ENCODE peak calls at places on chromosomes 2 and 18, in four cellular contexts. C is stomach, I is GM12878, Z is sigmoid colon. X is an unnamed sample.

GRCh38 chr2:20164061-20164733 is 60.7 kb downstream of the SDC1 start:
- DNase-seq in C (no peak), I (no peak), Z (no peak), X (peak)

GRCh38 chr2:205435970-205436369 is 246.3 kb upstream of the NRP2 start:
- DNase-seq in C (no peak), I (no peak), Z (no peak), X (no peak)

GRCh38 chr2:232420463-232421188 is 14.0 kb downstream of the ALPG start:
- DNase-seq in C (peak), I (no peak), Z (no peak), X (peak)

GRCh38 chr2:158955974-158956373 is 12.5 kb upstream of the TANC1 start:
- DNase-seq in C (no peak), I (no peak), Z (no peak), X (no peak)

GRCh38 chr18:63342206-63342605 is 22.6 kb upstream of the BCL2 start:
- DNase-seq in C (no peak), I (no peak), Z (no peak), X (no peak)

GRCh38 chr2:43219383-43220228 is 6.8 kb downstream of the ZFP36L2 start:
- DNase-seq in C (peak), I (peak), Z (peak), X (peak)

GRCh38 chr2:149161481-149162225 is 123.2 kb downstream of the LYPD6B start:
- DNase-seq in C (no peak), I (no peak), Z (no peak), X (no peak)

GRCh38 chr2:214465386-214466146 is 54.7 kb downstream of the VWC2L start:
- DNase-seq in C (no peak), I (no peak), Z (no peak), X (no peak)

GRCh38 chr2:61423714-61424113 is 47.2 kb downstream of the USP34 start:
- DNase-seq in C (no peak), I (no peak), Z (no peak), X (no peak)

GRCh38 chr2:214126135-214126534 is 284.7 kb upstream of the VWC2L start:
- DNase-seq in C (no peak), I (no peak), Z (no peak), X (no peak)

GRCh38 chr2:168773719-168774521 is 28.5 kb upstream of the NOSTRIN start:
- DNase-seq in C (peak), I (no peak), Z (no peak), X (no peak)

GRCh38 chr2:29987141-29987540 is 65.8 kb upstream of the ALK start:
- DNase-seq in C (no peak), I (no peak), Z (no peak), X (no peak)

GRCh38 chr2:133602538-133602937 is 34.3 kb upstream of the NCKAP5 start:
- DNase-seq in C (no peak), I (no peak), Z (no peak), X (no peak)

GRCh38 chr18:63762518-63762917 is 12.7 kb upstream of the SERPINB7 start:
- DNase-seq in C (no peak), I (no peak), Z (no peak), X (no peak)

GRCh38 chr18:13369756-13370510 is 151.4 kb downstream of the LDLRAD4 start:
- DNase-seq in C (no peak), I (no peak), Z (peak), X (no peak)

GRCh38 chr18:12750708-12751502 is 48.1 kb downstream of the PSMG2 start:
- DNase-seq in C (no peak), I (no peak), Z (no peak), X (no peak)

GRCh38 chr2:147663153-147663961 is 181.5 kb upstream of the ACVR2A start:
- DNase-seq in C (no peak), I (peak), Z (no peak), X (no peak)

GRCh38 chr2:15941970-15942710 is 1.8 kb downstream of the MYCN start:
- DNase-seq in C (peak), I (no peak), Z (no peak), X (peak)

GRCh38 chr2:2057125-2057721 is 273.9 kb downstream of the MYT1L start:
- DNase-seq in C (peak), I (no peak), Z (peak), X (no peak)

GRCh38 chr2:218000137-218000536 is 2.7 kb downstream of the TNS1 start:
- DNase-seq in C (no peak), I (no peak), Z (peak), X (no peak)

GRCh38 chr2:60627412-60627811 is 74.0 kb upstream of the BCL11A start:
- DNase-seq in C (no peak), I (no peak), Z (no peak), X (no peak)

GRCh38 chr2:128369126-128369555 is 50.5 kb upstream of the HS6ST1 start:
- DNase-seq in C (no peak), I (no peak), Z (peak), X (peak)

GRCh38 chr2:84846041-84846663 is 34.7 kb downstream of the TRABD2A start:
- DNase-seq in C (no peak), I (no peak), Z (no peak), X (no peak)

GRCh38 chr2:120832296-120833070 is 96.8 kb downstream of the GLI2 start:
- DNase-seq in C (no peak), I (no peak), Z (peak), X (peak)

GRCh38 chr2:100142393-100142792 is at the start of gene AFF3:
- DNase-seq in C (no peak), I (peak), Z (no peak), X (no peak)
- TF ChIP-seq POLR2AphosphoS5 in C (no peak), I (peak), Z (no peak), X (no peak)

DNA sequence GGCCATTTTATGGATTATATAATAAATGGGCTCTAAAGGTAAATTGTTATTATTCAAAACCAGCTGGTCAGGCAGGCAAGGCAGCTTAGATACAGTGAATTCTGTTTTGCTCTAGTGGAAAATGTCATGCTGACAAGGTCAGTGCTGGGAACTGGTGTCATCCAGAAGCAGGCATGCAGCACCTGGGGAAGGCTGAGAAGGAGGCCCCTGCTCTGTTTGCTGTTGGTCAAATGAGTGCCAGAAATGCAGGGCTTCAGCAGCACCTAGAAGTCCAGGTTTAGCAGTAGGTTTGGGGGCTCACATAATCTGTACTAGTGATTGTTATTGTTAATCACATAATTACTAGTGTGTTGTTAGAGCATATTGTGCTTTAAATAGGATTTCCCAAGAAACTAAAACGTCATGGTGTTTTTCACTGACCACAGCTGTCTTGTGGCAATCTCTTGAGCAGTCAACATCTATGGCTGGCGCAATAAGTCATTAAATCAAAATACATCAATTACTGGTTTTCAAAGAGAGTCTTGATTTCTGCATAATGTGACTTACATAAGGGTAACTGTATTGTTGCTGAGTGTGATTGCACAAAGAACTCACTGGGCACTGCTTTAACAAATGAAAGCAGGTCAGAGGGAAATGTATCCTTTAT is 99.1 kb downstream of the MYO3B start:
- DNase-seq in C (no peak), I (no peak), Z (no peak), X (no peak)
- TF ChIP-seq EP300 in C (no peak), I (no peak), Z (no peak), X (no peak)

DNA sequence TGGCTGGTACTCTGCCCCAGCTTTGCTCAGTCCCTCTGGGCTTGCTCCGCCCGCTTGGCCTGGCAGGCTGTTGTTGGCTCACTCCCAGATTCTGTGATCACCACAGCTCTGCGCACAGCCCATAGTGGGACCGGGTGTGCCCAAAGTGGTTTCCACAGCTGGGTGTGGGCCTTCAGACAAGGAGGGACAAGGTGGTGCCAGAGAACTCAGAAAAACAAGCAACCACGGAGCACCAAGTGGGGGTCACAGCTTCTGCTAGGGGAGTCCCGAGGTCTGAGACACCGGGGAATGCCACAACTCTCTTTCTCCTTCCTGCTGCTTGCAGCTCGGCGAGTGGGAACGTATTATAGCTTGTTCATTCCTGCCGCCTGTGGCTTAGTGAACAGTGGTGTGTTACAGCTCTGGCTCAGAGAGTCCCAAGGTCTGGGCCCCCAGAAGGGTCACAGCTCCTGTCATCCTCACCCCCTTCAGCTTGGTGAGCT is 9.1 kb upstream of the KYNU start:
- DNase-seq in C (peak), I (no peak), Z (peak), X (peak)
- TF ChIP-seq POLR2AphosphoS5 in C (no peak), I (no peak), Z (peak), X (peak)

GRCh38 chr2:210963386-210963785 is 407.0 kb downstream of the CPS1 start:
- DNase-seq in C (no peak), I (no peak), Z (no peak), X (no peak)
- TF ChIP-seq EP300 in C (no peak), I (no peak), Z (no peak), X (no peak)

GRCh38 chr2:8678731-8679566 is 2.9 kb upstream of the ID2 start:
- DNase-seq in C (peak), I (no peak), Z (peak), X (peak)

GRCh38 chr2:8680931-8681760 is 710 bp upstream of the ID2 start:
- DNase-seq in C (peak), I (peak), Z (peak), X (peak)

GRCh38 chr2:8681786-8682692 is at the start of gene ID2:
- DNase-seq in C (peak), I (peak), Z (peak), X (peak)

GRCh38 chr2:8679567-8679826 is 2.4 kb upstream of the ID2 start:
- DNase-seq in C (no peak), I (no peak), Z (no peak), X (no peak)

GRCh38 chr2:8679827-8680731 is 1.8 kb upstream of the ID2 start:
- DNase-seq in C (peak), I (no peak), Z (peak), X (no peak)
- TF ChIP-seq POLR2AphosphoS5 in C (peak), I (no peak), Z (peak), X (no peak)

GRCh38 chr2:177881921-177882320 is 190.7 kb downstream of the PDE11A start:
- DNase-seq in C (no peak), I (no peak), Z (no peak), X (no peak)

GRCh38 chr2:177882501-177882900 is 190.1 kb downstream of the PDE11A start:
- DNase-seq in C (no peak), I (no peak), Z (no peak), X (no peak)

GRCh38 chr2:177880278-177880677 is 192.3 kb downstream of the PDE11A start:
- DNase-seq in C (no peak), I (no peak), Z (no peak), X (no peak)

GRCh38 chr2:177883177-177883576 is 189.4 kb downstream of the PDE11A start:
- DNase-seq in C (no peak), I (no peak), Z (no peak), X (no peak)

DNA sequence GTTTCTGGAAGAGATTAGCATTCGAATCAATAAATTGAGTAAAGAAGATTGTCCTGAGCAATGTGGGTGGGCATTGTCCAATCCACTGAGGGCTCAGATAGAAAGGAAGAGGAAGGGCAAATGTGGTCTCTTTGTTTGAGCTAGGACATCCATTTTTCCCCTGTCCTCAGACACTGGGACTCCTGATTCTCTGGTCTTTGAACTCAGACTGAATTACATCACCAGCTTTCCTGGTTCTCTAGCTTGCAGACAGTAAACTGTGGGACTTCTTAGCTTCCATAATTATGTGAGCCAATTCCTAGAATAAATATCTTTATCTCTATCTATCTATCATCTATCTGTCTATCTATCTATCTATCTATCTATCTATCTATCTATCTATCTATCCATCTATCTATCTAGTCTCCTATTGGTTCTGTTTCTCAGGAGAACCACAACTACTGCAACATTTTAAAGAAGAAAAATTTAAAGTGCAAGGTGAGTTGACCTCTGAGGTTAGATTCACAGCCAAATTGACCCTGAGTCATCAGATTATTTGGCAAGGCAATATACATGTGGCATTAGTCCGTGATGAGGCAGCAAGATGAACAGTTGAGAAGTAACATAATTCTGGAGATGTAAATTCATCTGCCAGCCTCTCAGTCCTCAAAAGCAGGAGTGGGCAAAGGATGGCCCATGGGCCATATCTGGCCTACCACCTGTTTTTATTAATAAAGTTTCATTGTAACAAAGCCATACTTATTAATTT is 191.4 kb downstream of the PDE11A start:
- DNase-seq in C (no peak), I (no peak), Z (no peak), X (no peak)
- TF ChIP-seq EP300 in C (no peak), I (no peak), Z (no peak), X (no peak)

GRCh38 chr2:157787364-157787938 is 88.7 kb downstream of the ACVR1 start:
- DNase-seq in C (no peak), I (no peak), Z (no peak), X (no peak)

GRCh38 chr2:157785200-157785599 is 90.9 kb downstream of the ACVR1 start:
- DNase-seq in C (no peak), I (no peak), Z (no peak), X (no peak)

GRCh38 chr2:157788201-157788600 is 87.9 kb downstream of the ACVR1 start:
- DNase-seq in C (no peak), I (no peak), Z (no peak), X (no peak)

GRCh38 chr2:157785866-157786662 is 90.1 kb downstream of the ACVR1 start:
- DNase-seq in C (no peak), I (no peak), Z (no peak), X (no peak)

GRCh38 chr2:157786663-157787363 is 89.3 kb downstream of the ACVR1 start:
- DNase-seq in C (no peak), I (no peak), Z (no peak), X (no peak)
- TF ChIP-seq POLR2AphosphoS5 in C (no peak), I (no peak), Z (no peak), X (no peak)

DNA sequence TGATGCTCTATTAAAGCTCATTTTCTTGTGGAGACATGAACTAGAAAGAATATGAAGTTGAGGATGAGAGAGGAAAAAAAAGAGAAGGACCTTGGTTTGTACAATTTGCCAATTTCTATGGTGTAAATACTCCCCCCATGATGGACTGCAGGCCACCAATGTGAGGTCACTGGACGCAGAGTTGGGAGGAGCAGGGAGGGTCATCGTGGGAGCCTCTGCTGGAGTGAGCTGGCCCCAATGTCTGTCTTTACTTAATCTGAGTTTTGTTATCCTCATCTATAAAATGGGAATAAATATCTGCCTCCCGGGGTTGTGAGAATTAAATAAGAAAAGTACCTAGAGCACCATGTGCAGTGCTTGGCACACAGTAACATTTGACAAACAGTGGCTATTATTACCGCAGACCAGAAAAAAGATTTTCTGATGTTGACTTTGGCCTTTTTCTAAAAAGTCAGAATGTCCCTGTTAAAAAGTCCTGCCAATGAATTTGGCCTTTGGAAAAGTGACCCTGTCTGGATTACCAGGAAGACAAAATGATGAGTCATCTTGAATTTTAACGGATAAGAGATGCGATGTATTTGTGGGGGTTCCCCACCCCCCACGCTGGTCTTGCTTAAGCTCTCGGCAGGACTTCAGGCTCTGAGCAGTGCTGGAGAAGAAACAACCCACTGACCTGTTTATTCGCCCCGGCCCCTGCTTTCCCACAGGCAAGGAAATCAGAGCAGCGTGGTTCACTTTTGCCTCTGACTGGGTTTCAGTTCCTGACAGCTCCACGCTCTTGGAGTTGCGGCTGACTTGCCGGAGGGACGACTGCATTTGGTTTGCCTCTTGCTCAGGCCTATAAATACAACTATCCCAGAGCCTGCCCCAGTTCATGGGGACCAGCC is 50.3 kb upstream of the FOSL2 start:
- DNase-seq in C (peak), I (no peak), Z (peak), X (no peak)
- TF ChIP-seq EP300 in C (no peak), I (no peak), Z (no peak), X (no peak)

X was measured in suprapubic skin.